ENCODE peak calls at places on chromosomes 16 and 17, in ten cellular contexts. One of them, this sample, is unnamed. For H3K36me3 and H3K4me1, the result is how much of the 10 kb centered on the place peaks cover.

GRCh38 chr16:46719528-46719927 is 28.6 kb downstream of the MYLK3 start:
- DNase-seq in astrocyte: no peak
- DNase-seq in esophagus squamous epithelium: no peak
- DNase-seq in thoracic aorta: no peak
- DNase-seq in ascending aorta: no peak
- DNase-seq in adrenal gland: no peak
- DNase-seq in HepG2: no peak
- DNase-seq in heart right ventricle: no peak
- DNase-seq in BE2C: no peak
- DNase-seq in mucosa of descending colon: no peak
- DNase-seq in this sample: no peak

GRCh38 chr16:17511340-17511739 is 40.6 kb upstream of the XYLT1 start:
- DNase-seq in astrocyte: peak
- DNase-seq in esophagus squamous epithelium: no peak
- DNase-seq in thoracic aorta: no peak
- DNase-seq in ascending aorta: no peak
- DNase-seq in adrenal gland: no peak
- DNase-seq in HepG2: no peak
- DNase-seq in heart right ventricle: no peak
- DNase-seq in BE2C: no peak
- DNase-seq in mucosa of descending colon: no peak
- DNase-seq in this sample: no peak

GRCh38 chr17:76125391-76125675 is 15.7 kb downstream of the FOXJ1 start:
- DNase-seq in astrocyte: no peak
- DNase-seq in esophagus squamous epithelium: no peak
- DNase-seq in thoracic aorta: no peak
- DNase-seq in ascending aorta: no peak
- DNase-seq in adrenal gland: no peak
- DNase-seq in HepG2: no peak
- DNase-seq in heart right ventricle: no peak
- DNase-seq in BE2C: no peak
- DNase-seq in mucosa of descending colon: no peak
- DNase-seq in this sample: no peak

GRCh38 chr16:88427376-88427775 is 25.7 kb upstream of the ZFPM1 start:
- DNase-seq in astrocyte: no peak
- DNase-seq in esophagus squamous epithelium: no peak
- DNase-seq in thoracic aorta: no peak
- DNase-seq in ascending aorta: no peak
- DNase-seq in adrenal gland: no peak
- DNase-seq in HepG2: no peak
- DNase-seq in heart right ventricle: no peak
- DNase-seq in BE2C: no peak
- DNase-seq in mucosa of descending colon: no peak
- DNase-seq in this sample: no peak

GRCh38 chr16:2151188-2152091 is 3.0 kb downstream of the RAB26 start:
- DNase-seq in astrocyte: no peak
- DNase-seq in esophagus squamous epithelium: no peak
- DNase-seq in thoracic aorta: no peak
- DNase-seq in ascending aorta: no peak
- DNase-seq in adrenal gland: no peak
- DNase-seq in HepG2: no peak
- DNase-seq in heart right ventricle: no peak
- DNase-seq in BE2C: peak
- DNase-seq in mucosa of descending colon: peak
- DNase-seq in this sample: no peak

GRCh38 chr16:1926223-1926718 is 8.1 kb upstream of the HS3ST6 start:
- DNase-seq in astrocyte: no peak
- DNase-seq in esophagus squamous epithelium: no peak
- DNase-seq in thoracic aorta: no peak
- DNase-seq in ascending aorta: no peak
- DNase-seq in adrenal gland: no peak
- DNase-seq in HepG2: no peak
- DNase-seq in heart right ventricle: no peak
- DNase-seq in BE2C: no peak
- DNase-seq in mucosa of descending colon: no peak
- DNase-seq in this sample: no peak

GRCh38 chr17:72373910-72374741 is 253.3 kb downstream of the SOX9 start:
- DNase-seq in astrocyte: peak
- DNase-seq in esophagus squamous epithelium: no peak
- DNase-seq in thoracic aorta: no peak
- DNase-seq in ascending aorta: no peak
- DNase-seq in adrenal gland: no peak
- DNase-seq in HepG2: no peak
- DNase-seq in heart right ventricle: no peak
- DNase-seq in BE2C: peak
- DNase-seq in mucosa of descending colon: no peak
- DNase-seq in this sample: no peak

GRCh38 chr16:28974007-28974436 is 556 bp upstream of the SPNS1 start:
- DNase-seq in astrocyte: peak
- DNase-seq in esophagus squamous epithelium: no peak
- DNase-seq in thoracic aorta: no peak
- DNase-seq in ascending aorta: no peak
- DNase-seq in adrenal gland: peak
- DNase-seq in HepG2: peak
- DNase-seq in heart right ventricle: peak
- DNase-seq in BE2C: peak
- DNase-seq in mucosa of descending colon: no peak
- DNase-seq in this sample: peak

GRCh38 chr16:23408242-23409201 is 44.5 kb downstream of the COG7 start:
- DNase-seq in astrocyte: peak
- DNase-seq in esophagus squamous epithelium: no peak
- DNase-seq in thoracic aorta: no peak
- DNase-seq in ascending aorta: no peak
- DNase-seq in adrenal gland: no peak
- DNase-seq in HepG2: no peak
- DNase-seq in heart right ventricle: peak
- DNase-seq in BE2C: peak
- DNase-seq in mucosa of descending colon: peak
- DNase-seq in this sample: no peak

GRCh38 chr16:71880176-71880575 is 3.8 kb downstream of the ZNF821 start:
- DNase-seq in astrocyte: no peak
- DNase-seq in esophagus squamous epithelium: no peak
- DNase-seq in thoracic aorta: no peak
- DNase-seq in ascending aorta: no peak
- DNase-seq in adrenal gland: no peak
- DNase-seq in HepG2: no peak
- DNase-seq in heart right ventricle: no peak
- DNase-seq in BE2C: no peak
- DNase-seq in mucosa of descending colon: no peak
- DNase-seq in this sample: no peak

GRCh38 chr16:64475627-64476351 is 646.1 kb downstream of the CDH11 start:
- DNase-seq in astrocyte: peak
- DNase-seq in esophagus squamous epithelium: no peak
- DNase-seq in thoracic aorta: no peak
- DNase-seq in ascending aorta: no peak
- DNase-seq in adrenal gland: no peak
- DNase-seq in HepG2: no peak
- DNase-seq in heart right ventricle: no peak
- DNase-seq in BE2C: no peak
- DNase-seq in mucosa of descending colon: no peak
- DNase-seq in this sample: no peak

DNA sequence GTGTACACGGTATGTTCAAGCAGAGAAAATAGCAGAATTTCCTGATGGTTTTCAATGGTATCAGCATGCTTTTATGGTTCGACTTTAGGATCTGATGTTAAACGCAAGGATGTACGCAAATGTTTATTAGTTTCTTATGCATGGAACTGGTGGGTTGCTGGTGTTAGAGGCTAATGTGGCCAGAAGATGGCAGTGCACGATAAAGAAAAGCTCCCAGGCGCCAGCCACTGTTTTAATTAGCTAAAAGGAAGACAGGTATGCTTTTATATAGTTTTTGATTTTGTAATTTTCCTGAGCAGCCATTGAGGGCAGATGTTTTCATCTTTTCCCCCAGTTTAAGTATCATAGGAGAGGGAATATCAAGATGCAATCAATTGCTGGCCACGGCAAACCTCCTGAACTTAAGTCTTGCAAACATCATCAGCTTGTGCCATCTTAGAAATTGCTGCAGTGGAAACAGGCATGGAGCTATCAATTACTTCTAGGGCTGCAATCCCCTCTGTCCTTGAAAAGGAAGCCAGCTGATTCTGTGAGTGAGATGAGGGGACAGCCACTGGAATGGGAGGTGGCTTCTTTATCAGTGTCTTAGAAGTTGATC is 648.5 kb upstream of the RBFOX1 start:
- DNase-seq in astrocyte: no peak
- DNase-seq in esophagus squamous epithelium: no peak
- DNase-seq in thoracic aorta: no peak
- DNase-seq in ascending aorta: no peak
- DNase-seq in adrenal gland: peak
- DNase-seq in HepG2: peak
- DNase-seq in heart right ventricle: no peak
- DNase-seq in BE2C: peak
- DNase-seq in mucosa of descending colon: no peak
- DNase-seq in this sample: no peak
- TF ChIP-seq CTCF in astrocyte: peak
- TF ChIP-seq CTCF in esophagus squamous epithelium: peak
- TF ChIP-seq CTCF in thoracic aorta: no peak
- TF ChIP-seq CTCF in ascending aorta: no peak
- TF ChIP-seq CTCF in adrenal gland: peak
- TF ChIP-seq CTCF in HepG2: peak
- TF ChIP-seq CTCF in heart right ventricle: peak
- TF ChIP-seq CTCF in BE2C: peak
- TF ChIP-seq CTCF in mucosa of descending colon: no peak
- TF ChIP-seq CTCF in this sample: peak

GRCh38 chr17:58005728-58006562 is 1.1 kb downstream of the SRSF1 start:
- DNase-seq in astrocyte: no peak
- DNase-seq in esophagus squamous epithelium: no peak
- DNase-seq in thoracic aorta: no peak
- DNase-seq in ascending aorta: no peak
- DNase-seq in adrenal gland: no peak
- DNase-seq in HepG2: no peak
- DNase-seq in heart right ventricle: no peak
- DNase-seq in BE2C: no peak
- DNase-seq in mucosa of descending colon: no peak
- DNase-seq in this sample: no peak

GRCh38 chr17:58007781-58008706 is 998 bp upstream of the SRSF1 start:
- DNase-seq in astrocyte: no peak
- DNase-seq in esophagus squamous epithelium: no peak
- DNase-seq in thoracic aorta: no peak
- DNase-seq in ascending aorta: no peak
- DNase-seq in adrenal gland: no peak
- DNase-seq in HepG2: no peak
- DNase-seq in heart right ventricle: no peak
- DNase-seq in BE2C: no peak
- DNase-seq in mucosa of descending colon: no peak
- DNase-seq in this sample: no peak

GRCh38 chr17:58006924-58007780 is at the start of gene SRSF1:
- DNase-seq in astrocyte: peak
- DNase-seq in esophagus squamous epithelium: peak
- DNase-seq in thoracic aorta: peak
- DNase-seq in ascending aorta: peak
- DNase-seq in adrenal gland: peak
- DNase-seq in HepG2: peak
- DNase-seq in heart right ventricle: peak
- DNase-seq in BE2C: peak
- DNase-seq in mucosa of descending colon: peak
- DNase-seq in this sample: peak

GRCh38 chr17:58005031-58005727 is 1.9 kb downstream of the SRSF1 start:
- DNase-seq in astrocyte: no peak
- DNase-seq in esophagus squamous epithelium: no peak
- DNase-seq in thoracic aorta: no peak
- DNase-seq in ascending aorta: no peak
- DNase-seq in adrenal gland: no peak
- DNase-seq in HepG2: no peak
- DNase-seq in heart right ventricle: no peak
- DNase-seq in BE2C: no peak
- DNase-seq in mucosa of descending colon: no peak
- DNase-seq in this sample: no peak

GRCh38 chr17:58006563-58006923 is 503 bp downstream of the SRSF1 start:
- DNase-seq in astrocyte: peak
- DNase-seq in esophagus squamous epithelium: no peak
- DNase-seq in thoracic aorta: peak
- DNase-seq in ascending aorta: peak
- DNase-seq in adrenal gland: peak
- DNase-seq in HepG2: peak
- DNase-seq in heart right ventricle: peak
- DNase-seq in BE2C: peak
- DNase-seq in mucosa of descending colon: peak
- DNase-seq in this sample: peak
- H3K36me3 ChIP-seq in astrocyte: under half
- H3K36me3 ChIP-seq in esophagus squamous epithelium: under half
- H3K36me3 ChIP-seq in thoracic aorta: under half
- H3K36me3 ChIP-seq in ascending aorta: under half
- H3K36me3 ChIP-seq in adrenal gland: under half
- H3K36me3 ChIP-seq in HepG2: under half
- H3K36me3 ChIP-seq in heart right ventricle: under half
- H3K36me3 ChIP-seq in BE2C: half or more
- H3K36me3 ChIP-seq in mucosa of descending colon: under half
- H3K36me3 ChIP-seq in this sample: under half

DNA sequence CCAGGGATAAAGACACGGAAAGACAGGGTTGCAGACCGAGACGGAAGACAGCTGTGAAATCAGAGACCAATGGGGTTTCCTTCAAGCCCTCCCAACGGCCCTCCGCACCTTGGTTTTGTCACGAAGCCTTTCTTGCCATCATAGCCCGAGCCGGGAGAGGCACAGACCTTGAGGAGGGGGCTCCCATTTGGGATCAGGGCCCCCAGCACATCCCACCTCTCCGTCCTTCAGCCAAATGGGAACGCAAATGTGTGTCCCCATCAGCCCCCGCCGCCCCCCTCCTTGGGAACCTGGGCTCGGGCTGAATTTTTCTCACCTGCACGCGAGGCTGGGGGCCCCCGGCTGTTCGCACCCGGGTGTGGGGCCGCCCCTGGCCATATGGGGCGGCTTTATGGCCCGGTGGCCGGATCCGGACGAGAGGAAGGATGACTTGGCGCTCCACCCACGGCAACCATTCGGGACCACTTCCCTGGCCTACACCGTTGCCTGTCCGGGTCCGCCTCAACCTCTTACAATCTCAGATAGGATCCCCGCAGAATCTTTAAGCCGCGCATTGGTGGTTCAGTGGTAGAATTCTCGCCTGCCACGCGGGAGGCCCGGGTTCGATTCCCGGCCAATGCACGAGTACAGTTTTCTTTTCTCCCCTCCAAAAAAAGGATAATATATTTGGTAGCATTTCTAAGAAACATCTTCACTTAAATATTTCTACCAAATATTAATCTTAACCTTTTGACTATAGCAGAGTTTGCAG is 1.5 kb upstream of the HES7 start:
- DNase-seq in astrocyte: no peak
- DNase-seq in esophagus squamous epithelium: no peak
- DNase-seq in thoracic aorta: peak
- DNase-seq in ascending aorta: no peak
- DNase-seq in adrenal gland: peak
- DNase-seq in HepG2: peak
- DNase-seq in heart right ventricle: peak
- DNase-seq in BE2C: peak
- DNase-seq in mucosa of descending colon: peak
- DNase-seq in this sample: peak
- H3K4me1 ChIP-seq in astrocyte: under half
- H3K4me1 ChIP-seq in esophagus squamous epithelium: half or more
- H3K4me1 ChIP-seq in thoracic aorta: half or more
- H3K4me1 ChIP-seq in ascending aorta: under half
- H3K4me1 ChIP-seq in adrenal gland: under half
- H3K4me1 ChIP-seq in HepG2: under half
- H3K4me1 ChIP-seq in heart right ventricle: half or more
- H3K4me1 ChIP-seq in BE2C: under half
- H3K4me1 ChIP-seq in mucosa of descending colon: half or more
- H3K4me1 ChIP-seq in this sample: half or more

GRCh38 chr16:732936-733335 is 6.0 kb downstream of the HAGHL start:
- DNase-seq in astrocyte: no peak
- DNase-seq in esophagus squamous epithelium: no peak
- DNase-seq in thoracic aorta: no peak
- DNase-seq in ascending aorta: no peak
- DNase-seq in adrenal gland: no peak
- DNase-seq in HepG2: no peak
- DNase-seq in heart right ventricle: no peak
- DNase-seq in BE2C: no peak
- DNase-seq in mucosa of descending colon: no peak
- DNase-seq in this sample: peak
- TF ChIP-seq CTCF in astrocyte: no peak
- TF ChIP-seq CTCF in esophagus squamous epithelium: no peak
- TF ChIP-seq CTCF in thoracic aorta: no peak
- TF ChIP-seq CTCF in ascending aorta: no peak
- TF ChIP-seq CTCF in adrenal gland: no peak
- TF ChIP-seq CTCF in HepG2: peak
- TF ChIP-seq CTCF in heart right ventricle: no peak
- TF ChIP-seq CTCF in BE2C: peak
- TF ChIP-seq CTCF in mucosa of descending colon: no peak
- TF ChIP-seq CTCF in this sample: no peak